ENCODE peak calls at places on chromosomes 11 and 22, in ten cellular contexts. One of them, this sample, is unnamed.

GRCh38 chr11:42329930-42330555 is 870.6 kb upstream of the LRRC4C start:
- DNase-seq in right lobe of liver: no peak
- DNase-seq in mammary epithelial cell: peak; percentile 84
- DNase-seq in mesendoderm: no peak
- DNase-seq in CD4-positive, alpha-beta memory T cell: no peak
- DNase-seq in DND-41: no peak
- DNase-seq in naive thymus-derived CD4-positive, alpha-beta T cell: no peak
- DNase-seq in IMR-90: no peak
- DNase-seq in lung: no peak
- DNase-seq in heart left ventricle: no peak
- DNase-seq in this sample: no peak

GRCh38 chr22:49208768-49209252 is 618.9 kb downstream of the BRD1 start:
- DNase-seq in IMR-90: no peak
- DNase-seq in DND-41: peak; percentile 54
- DNase-seq in mesendoderm: peak; percentile 35
- DNase-seq in CD4-positive, alpha-beta memory T cell: no peak
- DNase-seq in mammary epithelial cell: no peak
- DNase-seq in naive thymus-derived CD4-positive, alpha-beta T cell: no peak
- DNase-seq in lung: no peak
- DNase-seq in right lobe of liver: peak; percentile 19
- DNase-seq in heart left ventricle: peak; percentile 2
- DNase-seq in this sample: no peak

GRCh38 chr11:108984021-108984420 is 319.2 kb downstream of the DDX10 start:
- DNase-seq in DND-41: no peak
- DNase-seq in heart left ventricle: no peak
- DNase-seq in CD4-positive, alpha-beta memory T cell: no peak
- DNase-seq in lung: no peak
- DNase-seq in IMR-90: no peak
- DNase-seq in naive thymus-derived CD4-positive, alpha-beta T cell: no peak
- DNase-seq in mesendoderm: no peak
- DNase-seq in mammary epithelial cell: no peak
- DNase-seq in right lobe of liver: no peak
- DNase-seq in this sample: no peak

GRCh38 chr11:122115520-122116343 is at the start of gene BLID:
- DNase-seq in CD4-positive, alpha-beta memory T cell: no peak
- DNase-seq in naive thymus-derived CD4-positive, alpha-beta T cell: no peak
- DNase-seq in IMR-90: peak; percentile 46
- DNase-seq in lung: peak; percentile 51
- DNase-seq in right lobe of liver: no peak
- DNase-seq in mammary epithelial cell: no peak
- DNase-seq in DND-41: no peak
- DNase-seq in heart left ventricle: no peak
- DNase-seq in mesendoderm: peak; percentile 70
- DNase-seq in this sample: no peak

GRCh38 chr11:126132319-126132718 is 69.7 kb upstream of the CDON start:
- DNase-seq in CD4-positive, alpha-beta memory T cell: no peak
- DNase-seq in heart left ventricle: no peak
- DNase-seq in mammary epithelial cell: peak; percentile 23
- DNase-seq in mesendoderm: peak; percentile 74
- DNase-seq in DND-41: no peak
- DNase-seq in naive thymus-derived CD4-positive, alpha-beta T cell: no peak
- DNase-seq in IMR-90: no peak
- DNase-seq in lung: peak; percentile 82
- DNase-seq in right lobe of liver: no peak
- DNase-seq in this sample: no peak

GRCh38 chr11:117197006-117197405 is 2.2 kb upstream of the TAGLN start:
- DNase-seq in right lobe of liver: no peak
- DNase-seq in heart left ventricle: no peak
- DNase-seq in naive thymus-derived CD4-positive, alpha-beta T cell: no peak
- DNase-seq in mammary epithelial cell: no peak
- DNase-seq in mesendoderm: no peak
- DNase-seq in CD4-positive, alpha-beta memory T cell: no peak
- DNase-seq in DND-41: no peak
- DNase-seq in lung: no peak
- DNase-seq in IMR-90: no peak
- DNase-seq in this sample: no peak

GRCh38 chr11:20111871-20112270 is 48.4 kb downstream of the DBX1 start:
- DNase-seq in mesendoderm: no peak
- DNase-seq in naive thymus-derived CD4-positive, alpha-beta T cell: no peak
- DNase-seq in DND-41: no peak
- DNase-seq in heart left ventricle: no peak
- DNase-seq in IMR-90: no peak
- DNase-seq in mammary epithelial cell: no peak
- DNase-seq in CD4-positive, alpha-beta memory T cell: no peak
- DNase-seq in lung: no peak
- DNase-seq in right lobe of liver: no peak
- DNase-seq in this sample: no peak

GRCh38 chr11:15471709-15472404 is 357.1 kb downstream of the INSC start:
- DNase-seq in IMR-90: no peak
- DNase-seq in CD4-positive, alpha-beta memory T cell: no peak
- DNase-seq in DND-41: no peak
- DNase-seq in heart left ventricle: no peak
- DNase-seq in naive thymus-derived CD4-positive, alpha-beta T cell: no peak
- DNase-seq in mesendoderm: peak; percentile 15
- DNase-seq in lung: no peak
- DNase-seq in mammary epithelial cell: no peak
- DNase-seq in right lobe of liver: no peak
- DNase-seq in this sample: no peak

GRCh38 chr11:8365542-8365941 is 101.9 kb upstream of the LMO1 start:
- DNase-seq in CD4-positive, alpha-beta memory T cell: no peak
- DNase-seq in DND-41: no peak
- DNase-seq in heart left ventricle: no peak
- DNase-seq in mesendoderm: no peak
- DNase-seq in mammary epithelial cell: no peak
- DNase-seq in right lobe of liver: no peak
- DNase-seq in IMR-90: no peak
- DNase-seq in naive thymus-derived CD4-positive, alpha-beta T cell: no peak
- DNase-seq in lung: no peak
- DNase-seq in this sample: no peak

GRCh38 chr22:42717197-42717967 is 3.3 kb downstream of the A4GALT start:
- DNase-seq in right lobe of liver: no peak
- DNase-seq in naive thymus-derived CD4-positive, alpha-beta T cell: no peak
- DNase-seq in mammary epithelial cell: peak; percentile 11
- DNase-seq in DND-41: peak; percentile 20
- DNase-seq in mesendoderm: peak; percentile 91
- DNase-seq in IMR-90: no peak
- DNase-seq in lung: no peak
- DNase-seq in heart left ventricle: no peak
- DNase-seq in CD4-positive, alpha-beta memory T cell: no peak
- DNase-seq in this sample: no peak

GRCh38 chr22:38655532-38656255 is 498 bp downstream of the FAM227A start:
- DNase-seq in mesendoderm: no peak
- DNase-seq in right lobe of liver: peak; percentile 28
- DNase-seq in heart left ventricle: no peak
- DNase-seq in DND-41: no peak
- DNase-seq in CD4-positive, alpha-beta memory T cell: no peak
- DNase-seq in mammary epithelial cell: no peak
- DNase-seq in IMR-90: peak; percentile 9
- DNase-seq in lung: no peak
- DNase-seq in naive thymus-derived CD4-positive, alpha-beta T cell: no peak
- DNase-seq in this sample: no peak

GRCh38 chr22:29053048-29053702 is 8.5 kb downstream of the C22orf31 start:
- DNase-seq in mammary epithelial cell: no peak
- DNase-seq in naive thymus-derived CD4-positive, alpha-beta T cell: no peak
- DNase-seq in lung: no peak
- DNase-seq in CD4-positive, alpha-beta memory T cell: no peak
- DNase-seq in right lobe of liver: no peak
- DNase-seq in mesendoderm: no peak
- DNase-seq in DND-41: no peak
- DNase-seq in IMR-90: no peak
- DNase-seq in heart left ventricle: no peak
- DNase-seq in this sample: no peak

GRCh38 chr22:35509451-35509850 is 31.2 kb upstream of the RASD2 start:
- DNase-seq in lung: no peak
- DNase-seq in mammary epithelial cell: no peak
- DNase-seq in DND-41: no peak
- DNase-seq in mesendoderm: no peak
- DNase-seq in right lobe of liver: no peak
- DNase-seq in CD4-positive, alpha-beta memory T cell: no peak
- DNase-seq in naive thymus-derived CD4-positive, alpha-beta T cell: no peak
- DNase-seq in heart left ventricle: no peak
- DNase-seq in IMR-90: no peak
- DNase-seq in this sample: no peak

GRCh38 chr11:7579226-7579825 is 65.5 kb downstream of the PPFIBP2 start:
- DNase-seq in lung: no peak
- DNase-seq in CD4-positive, alpha-beta memory T cell: no peak
- DNase-seq in mesendoderm: no peak
- DNase-seq in heart left ventricle: no peak
- DNase-seq in naive thymus-derived CD4-positive, alpha-beta T cell: no peak
- DNase-seq in DND-41: no peak
- DNase-seq in IMR-90: peak; percentile 57
- DNase-seq in right lobe of liver: no peak
- DNase-seq in mammary epithelial cell: no peak
- DNase-seq in this sample: no peak

GRCh38 chr11:6431861-6432260 is 8.9 kb downstream of the HPX start:
- DNase-seq in IMR-90: peak; percentile 65
- DNase-seq in lung: peak; percentile 37
- DNase-seq in naive thymus-derived CD4-positive, alpha-beta T cell: no peak
- DNase-seq in mesendoderm: peak; percentile 40
- DNase-seq in mammary epithelial cell: peak; percentile 86
- DNase-seq in DND-41: no peak
- DNase-seq in right lobe of liver: peak; percentile 22
- DNase-seq in heart left ventricle: no peak
- DNase-seq in CD4-positive, alpha-beta memory T cell: no peak
- DNase-seq in this sample: no peak

GRCh38 chr11:63901660-63902059 is 15.3 kb downstream of the RCOR2 start:
- DNase-seq in mammary epithelial cell: no peak
- DNase-seq in IMR-90: peak; percentile 30
- DNase-seq in DND-41: no peak
- DNase-seq in naive thymus-derived CD4-positive, alpha-beta T cell: no peak
- DNase-seq in heart left ventricle: no peak
- DNase-seq in right lobe of liver: no peak
- DNase-seq in mesendoderm: peak; percentile 57
- DNase-seq in CD4-positive, alpha-beta memory T cell: peak; percentile 42
- DNase-seq in lung: no peak
- DNase-seq in this sample: peak; percentile 38
- H3K36me3 ChIP-seq in mammary epithelial cell: peaks cover 44% of the 10 kb centered on the region
- H3K36me3 ChIP-seq in IMR-90: peaks cover 79% of the 10 kb centered on the region
- H3K36me3 ChIP-seq in DND-41: peaks cover 92% of the 10 kb centered on the region
- H3K36me3 ChIP-seq in naive thymus-derived CD4-positive, alpha-beta T cell: peaks cover 54% of the 10 kb centered on the region
- H3K36me3 ChIP-seq in heart left ventricle: peaks cover 92% of the 10 kb centered on the region
- H3K36me3 ChIP-seq in right lobe of liver: peaks cover 81% of the 10 kb centered on the region
- H3K36me3 ChIP-seq in mesendoderm: peaks cover 29% of the 10 kb centered on the region
- H3K36me3 ChIP-seq in CD4-positive, alpha-beta memory T cell: peaks cover 88% of the 10 kb centered on the region
- H3K36me3 ChIP-seq in lung: peaks cover 84% of the 10 kb centered on the region
- H3K36me3 ChIP-seq in this sample: peaks cover 93% of the 10 kb centered on the region

GRCh38 chr11:128627666-128628342 is 40.4 kb upstream of the ETS1 start:
- DNase-seq in mesendoderm: peak; percentile 81
- DNase-seq in DND-41: no peak
- DNase-seq in mammary epithelial cell: no peak
- DNase-seq in IMR-90: no peak
- DNase-seq in CD4-positive, alpha-beta memory T cell: no peak
- DNase-seq in naive thymus-derived CD4-positive, alpha-beta T cell: no peak
- DNase-seq in lung: no peak
- DNase-seq in right lobe of liver: no peak
- DNase-seq in heart left ventricle: no peak
- DNase-seq in this sample: peak; percentile 70
- H3K4me3 ChIP-seq in mesendoderm: no peak overlapping the region
- H3K4me3 ChIP-seq in DND-41: no peak overlapping the region
- H3K4me3 ChIP-seq in mammary epithelial cell: no peak overlapping the region
- H3K4me3 ChIP-seq in IMR-90: no peak overlapping the region
- H3K4me3 ChIP-seq in CD4-positive, alpha-beta memory T cell: peak overlapping the region; percentile 3
- H3K4me3 ChIP-seq in naive thymus-derived CD4-positive, alpha-beta T cell: peak overlapping the region; percentile 13
- H3K4me3 ChIP-seq in lung: no peak overlapping the region
- H3K4me3 ChIP-seq in right lobe of liver: no peak overlapping the region
- H3K4me3 ChIP-seq in heart left ventricle: no peak overlapping the region
- H3K4me3 ChIP-seq in this sample: peak overlapping the region; percentile 51

GRCh38 chr11:72591023-72591422 is 83.2 kb downstream of the PDE2A start:
- DNase-seq in right lobe of liver: no peak
- DNase-seq in CD4-positive, alpha-beta memory T cell: no peak
- DNase-seq in mesendoderm: no peak
- DNase-seq in naive thymus-derived CD4-positive, alpha-beta T cell: no peak
- DNase-seq in IMR-90: no peak
- DNase-seq in DND-41: no peak
- DNase-seq in lung: no peak
- DNase-seq in mammary epithelial cell: no peak
- DNase-seq in heart left ventricle: no peak
- DNase-seq in this sample: no peak
- H3K4me1 ChIP-seq in right lobe of liver: no peaks in the 10 kb centered on the region
- H3K4me1 ChIP-seq in CD4-positive, alpha-beta memory T cell: peaks cover 28% of the 10 kb centered on the region
- H3K4me1 ChIP-seq in mesendoderm: no peaks in the 10 kb centered on the region
- H3K4me1 ChIP-seq in naive thymus-derived CD4-positive, alpha-beta T cell: peaks cover 6% of the 10 kb centered on the region
- H3K4me1 ChIP-seq in IMR-90: no peaks in the 10 kb centered on the region
- H3K4me1 ChIP-seq in DND-41: no peaks in the 10 kb centered on the region
- H3K4me1 ChIP-seq in lung: peaks cover 3% of the 10 kb centered on the region
- H3K4me1 ChIP-seq in mammary epithelial cell: peaks cover 8% of the 10 kb centered on the region
- H3K4me1 ChIP-seq in heart left ventricle: peaks cover 11% of the 10 kb centered on the region
- H3K4me1 ChIP-seq in this sample: peaks cover 20% of the 10 kb centered on the region

GRCh38 chr11:44263711-44264110 is 46.2 kb downstream of the ALX4 start:
- DNase-seq in naive thymus-derived CD4-positive, alpha-beta T cell: no peak
- DNase-seq in lung: no peak
- DNase-seq in right lobe of liver: no peak
- DNase-seq in mesendoderm: no peak
- DNase-seq in DND-41: no peak
- DNase-seq in mammary epithelial cell: no peak
- DNase-seq in CD4-positive, alpha-beta memory T cell: no peak
- DNase-seq in heart left ventricle: no peak
- DNase-seq in IMR-90: no peak
- DNase-seq in this sample: no peak
- H3K36me3 ChIP-seq in naive thymus-derived CD4-positive, alpha-beta T cell: no peaks in the 10 kb centered on the region
- H3K36me3 ChIP-seq in lung: no peaks in the 10 kb centered on the region
- H3K36me3 ChIP-seq in right lobe of liver: no peaks in the 10 kb centered on the region
- H3K36me3 ChIP-seq in mesendoderm: no peaks in the 10 kb centered on the region
- H3K36me3 ChIP-seq in DND-41: no peaks in the 10 kb centered on the region
- H3K36me3 ChIP-seq in mammary epithelial cell: no peaks in the 10 kb centered on the region
- H3K36me3 ChIP-seq in CD4-positive, alpha-beta memory T cell: no peaks in the 10 kb centered on the region
- H3K36me3 ChIP-seq in heart left ventricle: no peaks in the 10 kb centered on the region
- H3K36me3 ChIP-seq in IMR-90: no peaks in the 10 kb centered on the region
- H3K36me3 ChIP-seq in this sample: no peaks in the 10 kb centered on the region

DNA sequence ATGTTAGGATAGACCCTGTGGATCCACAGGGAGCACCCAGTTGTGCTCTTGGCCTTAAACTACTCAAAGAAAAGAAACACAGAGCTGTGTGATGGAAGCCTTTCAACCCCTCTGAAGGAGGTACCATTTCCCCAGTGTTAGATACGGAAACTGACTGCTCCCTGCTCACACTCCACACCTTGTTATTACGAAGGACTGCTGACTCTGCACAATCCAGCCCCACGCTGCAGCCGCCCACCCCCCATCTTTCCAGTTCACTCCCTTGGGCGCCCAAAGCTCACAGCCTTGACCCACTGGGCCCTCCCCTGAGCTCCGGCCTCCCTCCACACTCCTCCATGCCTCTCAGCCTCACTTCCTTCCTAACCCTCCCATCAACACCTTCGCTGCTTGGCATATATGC is 75.5 kb downstream of the EFCAB6 start:
- DNase-seq in heart left ventricle: no peak
- DNase-seq in CD4-positive, alpha-beta memory T cell: no peak
- DNase-seq in DND-41: no peak
- DNase-seq in right lobe of liver: no peak
- DNase-seq in mammary epithelial cell: no peak
- DNase-seq in naive thymus-derived CD4-positive, alpha-beta T cell: no peak
- DNase-seq in mesendoderm: no peak
- DNase-seq in lung: no peak
- DNase-seq in IMR-90: no peak
- DNase-seq in this sample: no peak
- H3K4me3 ChIP-seq in heart left ventricle: no peak overlapping the region
- H3K4me3 ChIP-seq in CD4-positive, alpha-beta memory T cell: no peak overlapping the region
- H3K4me3 ChIP-seq in DND-41: no peak overlapping the region
- H3K4me3 ChIP-seq in right lobe of liver: no peak overlapping the region
- H3K4me3 ChIP-seq in mammary epithelial cell: no peak overlapping the region
- H3K4me3 ChIP-seq in naive thymus-derived CD4-positive, alpha-beta T cell: no peak overlapping the region
- H3K4me3 ChIP-seq in mesendoderm: no peak overlapping the region
- H3K4me3 ChIP-seq in lung: no peak overlapping the region
- H3K4me3 ChIP-seq in IMR-90: no peak overlapping the region
- H3K4me3 ChIP-seq in this sample: no peak overlapping the region